ENCODE peak calls at places on chromosomes 13 and 19, in five cellular contexts. R is K562, W is fibroblast of lung, X is HCT116, J is neuronal stem cell. U is an unnamed sample. For H3K9me3, the result is how much of the 10 kb centered on the place peaks cover.

GRCh38 chr13:57704031-57704430 is 72.5 kb downstream of the PCDH17 start:
- DNase-seq in J (no peak), X (no peak), R (no peak), W (no peak), U (no peak)

GRCh38 chr19:6654347-6655310 is 15.3 kb downstream of the TNFSF14 start:
- DNase-seq in W (no peak), J (no peak), X (no peak), R (no peak), U (no peak)

GRCh38 chr19:48506138-48506733 is 5.4 kb downstream of the LMTK3 start:
- DNase-seq in J (no peak), W (peak), R (peak), X (no peak), U (peak)

GRCh38 chr19:36149673-36150406 is 2.4 kb downstream of the COX7A1 start:
- DNase-seq in X (no peak), R (no peak), J (no peak), W (no peak), U (no peak)

GRCh38 chr19:45468803-45469131 is 971 bp downstream of the FOSB start:
- DNase-seq in R (peak), J (no peak), X (no peak), W (peak), U (peak)

GRCh38 chr13:84651288-84651687 is 769.0 kb upstream of the SLITRK1 start:
- DNase-seq in R (no peak), X (no peak), W (peak), J (no peak), U (peak)

GRCh38 chr19:3577741-3578344 is 5.1 kb downstream of the HMG20B start:
- DNase-seq in J (no peak), R (no peak), X (no peak), W (no peak), U (no peak)

GRCh38 chr13:66071018-66071417 is 1159.1 kb downstream of the PCDH9 start:
- DNase-seq in W (no peak), X (no peak), R (no peak), J (no peak), U (no peak)

GRCh38 chr19:5154129-5154798 is 185.4 kb downstream of the KDM4B start:
- DNase-seq in X (no peak), W (no peak), R (peak), J (no peak), U (peak)

GRCh38 chr13:29996316-29996715 is 145.9 kb upstream of the UBL3 start:
- DNase-seq in J (no peak), R (no peak), W (no peak), X (no peak), U (no peak)

GRCh38 chr19:4811328-4812131 is 20.0 kb downstream of the TICAM1 start:
- DNase-seq in J (peak), R (peak), X (peak), W (peak), U (peak)

GRCh38 chr13:72062566-72062965 is 195.6 kb upstream of the DACH1 start:
- DNase-seq in X (no peak), R (no peak), J (peak), W (no peak), U (no peak)

GRCh38 chr13:22469421-22469820 is 711.4 kb upstream of the SGCG start:
- DNase-seq in J (no peak), W (no peak), X (no peak), R (no peak), U (no peak)

GRCh38 chr19:39465956-39466747 is 14.5 kb upstream of the TIMM50 start:
- DNase-seq in R (no peak), J (no peak), X (no peak), W (no peak), U (no peak)

GRCh38 chr19:18317998-18318800 is 4.7 kb downstream of the LSM4 start:
- DNase-seq in J (no peak), R (peak), W (no peak), X (no peak), U (no peak)

GRCh38 chr19:44582581-44583265 is 30.6 kb upstream of the IGSF23 start:
- DNase-seq in R (peak), X (peak), W (no peak), J (no peak), U (peak)

GRCh38 chr13:28100149-28101121 is at the start of gene FLT3:
- DNase-seq in R (peak), X (peak), J (peak), W (peak), U (peak)

GRCh38 chr13:40666058-40666904 is at the start of gene FOXO1:
- DNase-seq in X (peak), J (peak), W (peak), R (peak), U (peak)

GRCh38 chr19:54418930-54419800 is 3.9 kb downstream of the TTYH1 start:
- DNase-seq in R (no peak), X (no peak), J (no peak), W (no peak), U (no peak)

GRCh38 chr19:54420068-54420382 is 4.8 kb downstream of the TTYH1 start:
- DNase-seq in R (no peak), W (no peak), X (no peak), J (no peak), U (no peak)

GRCh38 chr19:54416695-54417491 is 1.6 kb downstream of the TTYH1 start:
- DNase-seq in W (no peak), X (no peak), J (no peak), R (no peak), U (no peak)

GRCh38 chr19:54415901-54416621 is 797 bp downstream of the TTYH1 start:
- DNase-seq in R (no peak), X (no peak), W (no peak), J (no peak), U (no peak)

DNA sequence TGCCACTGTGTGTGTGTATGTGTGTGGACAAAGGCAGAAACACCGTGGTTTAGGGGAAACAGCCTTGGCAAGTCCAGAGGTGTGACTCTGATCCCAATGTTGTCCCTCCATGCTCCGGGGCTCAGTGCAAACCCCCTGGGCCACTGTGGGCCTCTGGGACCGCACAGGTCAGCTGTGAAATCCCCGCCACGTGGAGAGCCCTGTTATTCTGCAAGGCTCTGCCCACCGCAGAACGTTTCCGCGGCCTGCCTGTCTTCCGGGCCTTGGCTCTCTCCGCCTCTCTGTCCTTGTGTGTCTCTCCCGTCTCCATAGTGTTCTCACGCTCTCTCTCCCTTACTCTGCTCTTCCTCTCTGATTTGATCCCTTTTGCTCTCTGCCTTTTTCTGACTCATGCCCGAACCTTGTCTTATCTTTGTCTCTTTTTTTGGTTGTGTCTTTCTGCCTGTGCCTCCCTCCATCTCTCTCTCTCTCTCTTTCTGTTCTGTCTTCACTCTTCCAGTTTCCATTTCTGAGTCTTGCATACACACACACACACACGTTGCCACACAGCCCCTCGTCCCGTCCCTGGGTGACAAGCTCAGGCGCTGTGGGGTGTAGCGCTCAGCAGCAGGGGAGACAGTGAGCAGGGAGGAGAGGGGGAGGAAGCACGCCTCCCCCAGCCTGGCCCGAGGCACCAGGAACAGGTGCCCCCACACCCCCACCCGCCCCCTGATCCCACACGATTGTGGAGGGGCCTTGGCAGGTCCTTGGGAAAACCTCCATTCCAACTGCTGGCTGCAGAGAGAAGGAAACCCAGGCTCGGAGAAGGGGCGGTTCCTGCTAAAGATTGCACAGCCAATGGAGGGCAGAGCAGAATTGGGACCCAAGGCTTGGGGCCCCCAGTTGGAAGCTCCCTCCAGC is 3.0 kb downstream of the TTYH1 start:
- DNase-seq in J (no peak), W (peak), X (no peak), R (no peak), U (peak)
- H3K9ac ChIP-seq in J (peak), W (no peak), X (no peak), R (peak), U (no peak)

GRCh38 chr19:52410276-52410675 is 12.6 kb downstream of the ZNF528 start:
- DNase-seq in W (no peak), J (no peak), R (no peak), X (no peak), U (no peak)
- H3K9me3 ChIP-seq in W (under half), J (under half), R (under half), X (under half), U (half or more)

GRCh38 chr13:44695520-44695919 is 119.4 kb upstream of the TSC22D1 start:
- DNase-seq in R (no peak), W (no peak), X (no peak), J (no peak), U (no peak)

GRCh38 chr13:44693156-44693826 is 117.2 kb upstream of the TSC22D1 start:
- DNase-seq in J (no peak), W (no peak), R (no peak), X (no peak), U (no peak)

GRCh38 chr13:44690376-44690775 is 114.2 kb upstream of the TSC22D1 start:
- DNase-seq in X (no peak), R (no peak), W (no peak), J (no peak), U (no peak)

GRCh38 chr13:44694842-44695241 is 118.7 kb upstream of the TSC22D1 start:
- DNase-seq in X (no peak), R (no peak), J (no peak), W (no peak), U (no peak)

GRCh38 chr13:44692173-44692713 is 116.1 kb upstream of the TSC22D1 start:
- DNase-seq in X (peak), W (peak), J (no peak), R (no peak), U (no peak)
- H3K4me3 ChIP-seq in X (no peak), W (no peak), J (no peak), R (no peak), U (no peak)

DNA sequence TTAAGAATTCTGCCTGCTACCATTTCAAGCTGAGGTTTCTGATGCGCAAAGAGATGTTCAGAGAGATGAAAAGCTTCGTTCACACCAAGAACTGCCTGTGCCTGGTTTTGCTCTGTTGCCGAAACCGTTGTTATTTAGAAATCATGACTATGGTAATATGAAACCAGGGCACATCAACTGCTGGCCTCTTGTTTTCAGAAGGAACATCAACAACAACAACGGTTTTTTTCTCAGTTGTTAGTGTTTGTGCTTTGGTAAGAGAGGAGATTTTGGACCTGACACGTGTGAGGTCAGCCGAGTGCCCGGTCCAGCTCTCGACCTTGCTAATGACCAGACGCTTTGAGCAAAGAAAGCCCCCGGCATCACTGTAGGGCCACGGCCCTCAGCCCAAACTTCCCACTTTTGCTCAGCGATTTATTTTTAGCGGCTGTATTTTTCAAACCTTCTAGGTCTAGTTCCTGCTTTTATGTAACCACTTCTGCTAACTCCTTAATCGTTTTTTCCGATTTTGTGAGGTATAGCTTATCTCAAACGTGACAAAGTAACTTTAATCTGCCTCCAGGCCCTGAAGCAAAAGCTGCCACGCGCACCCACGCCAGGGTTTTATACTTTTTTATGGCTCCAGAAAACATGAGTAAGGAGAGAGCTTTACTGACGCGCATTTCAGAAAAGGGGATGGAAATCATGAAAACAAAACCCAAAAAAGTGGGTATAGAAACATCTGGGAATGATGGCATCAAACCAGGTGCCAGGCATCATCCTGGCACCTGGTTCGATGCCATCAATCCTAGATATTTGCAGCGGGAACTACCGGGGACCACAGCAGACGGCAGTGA is 42.0 kb downstream of the KLF2 start:
- DNase-seq in X (no peak), W (no peak), R (no peak), J (no peak), U (no peak)
- H3K9ac ChIP-seq in X (no peak), W (no peak), R (no peak), J (no peak), U (no peak)

GRCh38 chr19:34773555-34773864 is 495 bp upstream of the ZNF599 start:
- DNase-seq in J (no peak), W (no peak), R (no peak), X (no peak), U (no peak)
- H3K9me3 ChIP-seq in J (under half), W (under half), R (under half), X (under half), U (under half)

DNA sequence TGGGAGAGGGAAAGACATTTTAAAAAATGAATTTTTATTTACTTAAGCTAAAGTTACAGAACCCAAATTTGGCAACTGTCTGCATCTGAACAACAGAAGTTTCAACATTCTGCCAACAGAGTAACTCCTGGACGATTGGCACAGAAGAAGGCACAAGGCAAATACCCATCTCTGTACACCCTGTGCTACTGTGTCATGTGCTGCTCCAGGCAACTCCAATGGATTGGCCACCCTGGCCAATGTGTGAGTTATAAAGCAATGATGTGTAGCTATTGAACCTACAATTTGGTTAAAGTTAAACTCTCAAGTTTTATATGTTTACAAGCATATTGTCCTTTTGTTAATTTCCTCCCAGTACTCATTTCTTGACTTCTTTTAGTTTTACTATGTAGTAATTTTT is 6.1 kb downstream of the STARD13 start:
- DNase-seq in R (no peak), W (no peak), J (no peak), X (no peak), U (peak)
- H3K4me3 ChIP-seq in R (no peak), W (no peak), J (no peak), X (no peak), U (peak)

DNA sequence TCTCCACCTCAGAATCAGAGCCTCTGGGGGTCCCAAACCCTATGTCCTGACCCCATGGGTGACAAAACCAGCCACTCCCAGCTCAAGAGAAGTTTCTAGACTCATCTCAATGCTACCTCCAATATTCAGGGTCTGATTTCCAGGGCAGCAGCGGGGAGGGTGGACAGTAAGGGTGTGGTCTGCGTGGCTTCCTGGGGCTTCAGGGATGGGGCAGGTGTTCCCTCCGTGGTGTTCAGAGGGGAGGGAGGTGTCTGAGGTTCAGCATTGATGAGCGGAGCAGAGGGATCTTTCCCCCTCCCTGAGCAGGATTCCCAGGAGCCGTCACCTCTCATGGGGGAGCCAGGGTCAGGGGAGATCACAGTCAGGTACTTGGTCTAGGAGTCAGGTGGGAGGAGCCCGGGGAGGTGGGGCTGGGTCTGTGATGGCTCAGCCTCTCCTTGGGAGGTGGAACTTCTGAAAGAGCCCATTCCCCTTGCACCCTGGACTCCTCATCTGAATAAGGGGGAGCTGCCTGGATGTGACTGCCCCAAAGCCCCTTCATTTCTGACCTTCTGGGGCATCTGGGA is 2.9 kb downstream of the LILRA2 start:
- DNase-seq in W (no peak), J (no peak), R (no peak), X (no peak), U (no peak)
- H3K9ac ChIP-seq in W (no peak), J (no peak), R (no peak), X (no peak), U (no peak)

GRCh38 chr19:23309926-23310325 is 59.7 kb upstream of the ZNF724 start:
- DNase-seq in X (no peak), R (no peak), W (no peak), J (no peak), U (no peak)

GRCh38 chr19:23305555-23305954 is 55.4 kb upstream of the ZNF724 start:
- DNase-seq in W (no peak), J (no peak), X (no peak), R (no peak), U (no peak)

GRCh38 chr19:23304238-23304637 is 54.0 kb upstream of the ZNF724 start:
- DNase-seq in W (no peak), X (no peak), J (no peak), R (no peak), U (no peak)
- H3K9me3 ChIP-seq in W (under half), X (under half), J (under half), R (under half), U (under half)

GRCh38 chr19:55931936-55932386 is at the start of gene NLRP13:
- DNase-seq in W (no peak), R (no peak), J (no peak), X (no peak), U (no peak)

GRCh38 chr19:55923556-55923955 is 8.6 kb downstream of the NLRP13 start:
- DNase-seq in R (no peak), X (no peak), J (no peak), W (no peak), U (no peak)

GRCh38 chr19:55930996-55931515 is 1.1 kb downstream of the NLRP13 start:
- DNase-seq in R (no peak), J (no peak), X (no peak), W (no peak), U (no peak)

DNA sequence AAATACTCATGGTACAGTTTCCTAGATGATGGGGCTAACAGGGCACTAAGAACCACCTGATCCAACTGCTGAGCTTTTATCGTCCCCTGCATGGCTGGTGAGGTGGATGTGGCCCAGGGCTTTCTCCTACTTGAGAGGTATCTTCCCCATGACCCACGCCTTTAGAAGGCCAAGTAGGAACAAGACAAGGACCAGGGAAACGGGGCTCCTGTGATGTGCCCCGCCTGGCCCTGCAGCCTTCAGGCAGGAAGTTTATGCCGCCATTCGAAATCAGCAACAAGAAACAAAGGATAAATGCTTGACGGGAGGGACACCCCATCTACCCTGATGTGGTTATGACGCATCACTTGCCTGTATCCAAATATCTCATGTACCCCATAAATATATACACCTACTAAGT is 4.1 kb downstream of the NLRP13 start:
- DNase-seq in J (no peak), X (no peak), R (no peak), W (no peak), U (no peak)
- H3K4me3 ChIP-seq in J (no peak), X (no peak), R (no peak), W (no peak), U (no peak)

U was measured in adipocyte.